ENCODE peak calls at places on chromosomes 12 and 14, in seven cellular contexts. U is H9; J is aorta; T is progenitor cell of endocrine pancreas; M is HFF-Myc; R is neural progenitor cell; G is CD4-positive, alpha-beta T cell. K is an unnamed sample.

GRCh38 chr12:112121780-112122565 is 3.4 kb upstream of the TRAFD1 start:
- DNase-seq in U (peak), J (peak), T (no peak), M (peak), R (no peak), G (no peak), K (peak)

GRCh38 chr14:101492716-101493115 is 68.6 kb upstream of the DIO3 start:
- DNase-seq in U (peak), J (no peak), T (no peak), M (no peak), R (no peak), G (no peak), K (no peak)

GRCh38 chr14:68089146-68089715 is 269.7 kb downstream of the RAD51B start:
- DNase-seq in U (no peak), J (no peak), T (no peak), M (no peak), R (peak), G (no peak), K (no peak)

GRCh38 chr12:47777741-47778558 is 4.9 kb downstream of the SLC48A1 start:
- DNase-seq in U (no peak), J (no peak), T (no peak), M (no peak), R (no peak), G (no peak), K (no peak)

GRCh38 chr14:22981090-22982012 is 1.0 kb downstream of the AJUBA start:
- DNase-seq in U (peak), J (peak), T (no peak), M (no peak), R (peak), G (no peak), K (no peak)

GRCh38 chr12:90250766-90251165 is 542.1 kb upstream of the ATP2B1 start:
- DNase-seq in U (no peak), J (peak), T (no peak), M (no peak), R (no peak), G (no peak), K (peak)

GRCh38 chr12:64004639-64005038 is 160.1 kb downstream of the SRGAP1 start:
- DNase-seq in U (no peak), J (no peak), T (no peak), M (no peak), R (no peak), G (no peak), K (no peak)

GRCh38 chr12:7078163-7078562 is 14.1 kb downstream of the C1R start:
- DNase-seq in U (no peak), J (no peak), T (no peak), M (no peak), R (no peak), G (no peak), K (no peak)

GRCh38 chr12:13223176-13223806 is 26.8 kb downstream of the EMP1 start:
- DNase-seq in U (no peak), J (no peak), T (no peak), M (no peak), R (no peak), G (no peak), K (peak)

GRCh38 chr12:54560374-54560858 is 11.0 kb downstream of the PDE1B start:
- DNase-seq in U (peak), J (peak), T (peak), M (peak), R (peak), G (peak), K (peak)

GRCh38 chr12:92108651-92109050 is 37.0 kb downstream of the BTG1 start:
- DNase-seq in U (no peak), J (no peak), T (no peak), M (peak), R (peak), G (no peak), K (no peak)

GRCh38 chr12:109651596-109651995 is 62.0 kb upstream of the FAM222A start:
- DNase-seq in U (no peak), J (no peak), T (no peak), M (no peak), R (no peak), G (no peak), K (no peak)

GRCh38 chr12:114631242-114631641 is 52.7 kb downstream of the TBX3 start:
- DNase-seq in U (no peak), J (no peak), T (no peak), M (no peak), R (no peak), G (no peak), K (no peak)

GRCh38 chr12:42568952-42569916 is 20.3 kb downstream of the PRICKLE1 start:
- DNase-seq in U (no peak), J (no peak), T (no peak), M (peak), R (peak), G (no peak), K (peak)

GRCh38 chr12:112463478-112463877 is 44.7 kb downstream of the PTPN11 start:
- DNase-seq in U (no peak), J (no peak), T (no peak), M (no peak), R (no peak), G (no peak), K (no peak)

GRCh38 chr14:79101388-79101787 is 931.2 kb downstream of the NRXN3 start:
- DNase-seq in U (no peak), J (no peak), T (no peak), M (no peak), R (no peak), G (no peak), K (no peak)

GRCh38 chr12:103924761-103925641 is 5.2 kb upstream of the HSP90B1 start:
- DNase-seq in U (no peak), J (no peak), T (no peak), M (peak), R (no peak), G (no peak), K (peak)

GRCh38 chr12:113831016-113831415 is 135.1 kb downstream of the RBM19 start:
- DNase-seq in U (no peak), J (no peak), T (no peak), M (no peak), R (no peak), G (no peak), K (peak)

GRCh38 chr12:6644903-6645302 is 2.3 kb downstream of the ACRBP start:
- DNase-seq in U (peak), J (peak), T (no peak), M (no peak), R (peak), G (no peak), K (no peak)

GRCh38 chr14:56733396-56733795 is 76.9 kb downstream of the OTX2 start:
- DNase-seq in U (peak), J (no peak), T (no peak), M (no peak), R (peak), G (no peak), K (no peak)

GRCh38 chr12:132046561-132046960 is 96.8 kb downstream of the EP400 start:
- DNase-seq in U (no peak), J (no peak), T (no peak), M (peak), R (no peak), G (no peak), K (peak)

GRCh38 chr14:26596722-26597030 is 1.2 kb downstream of the NOVA1 start:
- DNase-seq in U (peak), J (no peak), T (no peak), M (no peak), R (no peak), G (no peak), K (no peak)

GRCh38 chr12:57834086-57834876 is 12.2 kb downstream of the CTDSP2 start:
- DNase-seq in U (no peak), J (no peak), T (no peak), M (no peak), R (peak), G (no peak), K (no peak)

GRCh38 chr14:56173360-56173922 is 55.2 kb downstream of the PELI2 start:
- DNase-seq in U (no peak), J (no peak), T (no peak), M (no peak), R (no peak), G (no peak), K (no peak)

GRCh38 chr12:1838994-1839365 is 18.6 kb downstream of the LRTM2 start:
- DNase-seq in U (no peak), J (peak), T (no peak), M (no peak), R (no peak), G (no peak), K (no peak)

GRCh38 chr14:75141967-75142366 is 15.1 kb upstream of the NEK9 start:
- DNase-seq in U (no peak), J (no peak), T (no peak), M (no peak), R (peak), G (no peak), K (no peak)

GRCh38 chr12:3200779-3201738 is 123.9 kb downstream of the TSPAN9 start:
- DNase-seq in U (no peak), J (no peak), T (no peak), M (no peak), R (peak), G (no peak), K (no peak)

GRCh38 chr12:10406725-10407124 is 2.8 kb downstream of the KLRC4 start:
- DNase-seq in U (no peak), J (peak), T (no peak), M (no peak), R (no peak), G (no peak), K (no peak)

GRCh38 chr12:132388379-132389015 is 59.1 kb upstream of the GALNT9 start:
- DNase-seq in U (no peak), J (no peak), T (no peak), M (no peak), R (no peak), G (no peak), K (no peak)